ENCODE peak calls at places on chromosome 18, in eight cellular contexts. Q is KBM-7; X is activated CD4-positive, alpha-beta T cell treated with anti-CD3 and anti-CD28 coated beads, Interleukin-2, amount 50 U/mL, for 48 hours; E is stimulated activated CD8-positive, alpha-beta memory T cell treated with anti-CD3 and anti-CD28 coated beads, Interleukin-7, amount 100 ng/mL, for 1 hour; D is aorta; B is fibroblast of the conjunctiva; T is T-cell; L is NCI-H1417. O is an unnamed sample.

GRCh38 chr18:23994361-23994902 is 20.1 kb upstream of the TTC39C start:
- DNase-seq in Q (no peak), X (peak), E (no peak), D (peak), B (peak), T (no peak), L (peak), O (no peak)

GRCh38 chr18:22314001-22314400 is 103.7 kb downstream of the CTAGE1 start:
- DNase-seq in Q (no peak), X (no peak), E (no peak), D (no peak), B (no peak), T (no peak), L (no peak), O (no peak)

GRCh38 chr18:35063875-35064274 is 22.7 kb downstream of the MAPRE2 start:
- DNase-seq in Q (no peak), X (no peak), E (no peak), D (no peak), B (no peak), T (no peak), L (no peak), O (no peak)

GRCh38 chr18:49618741-49619392 is 57.0 kb downstream of the LIPG start:
- DNase-seq in Q (no peak), X (no peak), E (no peak), D (no peak), B (no peak), T (no peak), L (no peak), O (no peak)

GRCh38 chr18:2912357-2913299 is 65.8 kb downstream of the EMILIN2 start:
- DNase-seq in Q (no peak), X (no peak), E (no peak), D (no peak), B (no peak), T (no peak), L (no peak), O (no peak)

GRCh38 chr18:79483971-79484491 is 88.3 kb downstream of the NFATC1 start:
- DNase-seq in Q (no peak), X (no peak), E (no peak), D (peak), B (no peak), T (no peak), L (no peak), O (no peak)

GRCh38 chr18:31206787-31207381 is 44.2 kb upstream of the DSC1 start:
- DNase-seq in Q (peak), X (no peak), E (no peak), D (peak), B (no peak), T (no peak), L (peak), O (no peak)

GRCh38 chr18:67875057-67875456 is 358.5 kb upstream of the DSEL start:
- DNase-seq in Q (no peak), X (no peak), E (no peak), D (no peak), B (no peak), T (no peak), L (peak), O (no peak)

GRCh38 chr18:32349728-32350395 is 120.8 kb downstream of the GAREM1 start:
- DNase-seq in Q (no peak), X (no peak), E (no peak), D (peak), B (peak), T (no peak), L (peak), O (no peak)

GRCh38 chr18:34729740-34730338 is 19.7 kb downstream of the DTNA start:
- DNase-seq in Q (no peak), X (no peak), E (no peak), D (no peak), B (no peak), T (no peak), L (no peak), O (no peak)

GRCh38 chr18:926946-927345 is 22.3 kb downstream of the ADCYAP1 start:
- DNase-seq in Q (no peak), X (no peak), E (no peak), D (no peak), B (no peak), T (no peak), L (no peak), O (no peak)

GRCh38 chr18:80033181-80034067 is 810 bp upstream of the RBFA start:
- DNase-seq in Q (peak), X (no peak), E (no peak), D (no peak), B (no peak), T (no peak), L (no peak), O (peak)

GRCh38 chr18:41396211-41396610 is 558.8 kb upstream of the PIK3C3 start:
- DNase-seq in Q (no peak), X (no peak), E (no peak), D (no peak), B (no peak), T (no peak), L (no peak), O (no peak)

GRCh38 chr18:7021994-7022840 is 95.4 kb downstream of the LAMA1 start:
- DNase-seq in Q (peak), X (no peak), E (no peak), D (no peak), B (peak), T (no peak), L (peak), O (no peak)

GRCh38 chr18:27645929-27646328 is 460.8 kb upstream of the CHST9 start:
- DNase-seq in Q (no peak), X (no peak), E (no peak), D (no peak), B (no peak), T (no peak), L (no peak), O (no peak)

GRCh38 chr18:24118750-24119577 is 19.9 kb upstream of the CABYR start:
- DNase-seq in Q (peak), X (peak), E (peak), D (peak), B (peak), T (peak), L (peak), O (no peak)

GRCh38 chr18:69957071-69957620 is 9.5 kb upstream of the CD226 start:
- DNase-seq in Q (no peak), X (no peak), E (no peak), D (no peak), B (no peak), T (no peak), L (no peak), O (no peak)

GRCh38 chr18:55699233-55699765 is 111.3 kb upstream of the TCF4 start:
- DNase-seq in Q (peak), X (no peak), E (no peak), D (no peak), B (no peak), T (no peak), L (no peak), O (no peak)

GRCh38 chr18:6056171-6056932 is 161.0 kb upstream of the TMEM200C start:
- DNase-seq in Q (no peak), X (no peak), E (no peak), D (no peak), B (no peak), T (no peak), L (no peak), O (no peak)

GRCh38 chr18:40984856-40985255 is 970.2 kb upstream of the PIK3C3 start:
- DNase-seq in Q (no peak), X (no peak), E (no peak), D (no peak), B (no peak), T (no peak), L (no peak), O (no peak)

GRCh38 chr18:46877329-46877987 is 39.8 kb downstream of the PIAS2 start:
- DNase-seq in Q (peak), X (no peak), E (no peak), D (no peak), B (no peak), T (no peak), L (no peak), O (no peak)

GRCh38 chr18:35463050-35463449 is 34.7 kb downstream of the INO80C start:
- DNase-seq in Q (no peak), X (no peak), E (no peak), D (no peak), B (no peak), T (no peak), L (peak), O (no peak)

GRCh38 chr18:51185075-51185474 is 12.4 kb downstream of the MEX3C start:
- DNase-seq in Q (no peak), X (no peak), E (no peak), D (no peak), B (no peak), T (no peak), L (no peak), O (no peak)

GRCh38 chr18:32576296-32576916 is 105.7 kb upstream of the GAREM1 start:
- DNase-seq in Q (no peak), X (no peak), E (no peak), D (no peak), B (peak), T (no peak), L (peak), O (no peak)

GRCh38 chr18:48994044-48994651 is 43.4 kb upstream of the SMAD7 start:
- DNase-seq in Q (peak), X (no peak), E (no peak), D (no peak), B (peak), T (no peak), L (peak), O (no peak)

GRCh38 chr18:59140287-59140885 is 702 bp downstream of the SEC11C start:
- DNase-seq in Q (no peak), X (no peak), E (peak), D (no peak), B (no peak), T (no peak), L (peak), O (no peak)

GRCh38 chr18:26650310-26651285 is 102.2 kb upstream of the KCTD1 start:
- DNase-seq in Q (no peak), X (no peak), E (no peak), D (no peak), B (no peak), T (no peak), L (peak), O (no peak)

O was measured in esophagus squamous epithelium.